ENCODE peak calls at places on chromosomes 13 and 19, in five cellular contexts. Z is body of pancreas, K is transverse colon, U is heart left ventricle, G is adrenal gland. R is an unnamed sample.
A peak's percentile ranks its signal among the peaks of the same experiment; 100 is the strongest.

GRCh38 chr13:33606692-33607091 is 211.3 kb upstream of the RFC3 start:
- DNase-seq in G (no peak), K (no peak), Z (no peak), U (no peak), R (peak; percentile 40)

GRCh38 chr19:45079063-45079910 is at the start of gene GEMIN7:
- DNase-seq in G (peak; percentile 69), U (peak; percentile 73), Z (peak; percentile 74), K (peak; percentile 79), R (peak; percentile 82)

GRCh38 chr13:101303512-101303911 is 112.8 kb downstream of the NALCN start:
- DNase-seq in Z (peak; percentile 6), G (no peak), K (no peak), U (no peak), R (no peak)

GRCh38 chr19:34316741-34317241 is 48.2 kb upstream of the GPI start:
- DNase-seq in Z (no peak), K (peak; percentile 23), U (no peak), G (no peak), R (no peak)

GRCh38 chr19:51136891-51137551 is 5.1 kb upstream of the SIGLEC7 start:
- DNase-seq in U (peak; percentile 49), G (peak; percentile 54), K (no peak), Z (peak; percentile 60), R (no peak)

GRCh38 chr19:22627526-22627925 is 6.6 kb upstream of the ZNF492 start:
- DNase-seq in U (no peak), Z (no peak), G (no peak), K (no peak), R (no peak)

GRCh38 chr19:2050991-2051770 is at the start of gene MKNK2:
- DNase-seq in U (peak; percentile 94), Z (peak; percentile 88), G (peak; percentile 87), K (peak; percentile 94), R (peak; percentile 89)

GRCh38 chr19:18281082-18282020 is at the start of gene JUND:
- DNase-seq in U (peak; percentile 99), K (peak; percentile 98), Z (peak; percentile 99), G (peak; percentile 98), R (peak; percentile 97)

GRCh38 chr19:47765522-47766358 is 12.8 kb upstream of the SELENOW start:
- DNase-seq in K (peak; percentile 72), G (peak; percentile 53), U (peak; percentile 76), Z (peak; percentile 63), R (peak; percentile 87)

GRCh38 chr13:55653497-55653896 is 1487.2 kb upstream of the PRR20A start:
- DNase-seq in K (no peak), G (no peak), Z (no peak), U (no peak), R (no peak)

GRCh38 chr13:114174529-114174941 is 4.5 kb upstream of the CFAP97D2 start:
- DNase-seq in K (no peak), U (no peak), G (no peak), Z (no peak), R (no peak)

GRCh38 chr19:16207063-16207462 is 9.4 kb downstream of the AP1M1 start:
- DNase-seq in G (no peak), Z (no peak), K (no peak), U (no peak), R (no peak)

GRCh38 chr13:59178344-59178743 is 985.4 kb downstream of the DIAPH3 start:
- DNase-seq in K (no peak), Z (no peak), U (no peak), G (no peak), R (no peak)

GRCh38 chr19:56748443-56748842 is 76.9 kb upstream of the ZNF835 start:
- DNase-seq in U (no peak), Z (peak; percentile 42), K (no peak), G (peak; percentile 39), R (no peak)

GRCh38 chr13:55999709-56000108 is 1141.0 kb upstream of the PRR20A start:
- DNase-seq in G (no peak), K (no peak), Z (no peak), U (no peak), R (peak; percentile 9)

GRCh38 chr13:65914707-65915106 is 1315.4 kb downstream of the PCDH9 start:
- DNase-seq in U (no peak), G (no peak), Z (no peak), K (no peak), R (no peak)

DNA sequence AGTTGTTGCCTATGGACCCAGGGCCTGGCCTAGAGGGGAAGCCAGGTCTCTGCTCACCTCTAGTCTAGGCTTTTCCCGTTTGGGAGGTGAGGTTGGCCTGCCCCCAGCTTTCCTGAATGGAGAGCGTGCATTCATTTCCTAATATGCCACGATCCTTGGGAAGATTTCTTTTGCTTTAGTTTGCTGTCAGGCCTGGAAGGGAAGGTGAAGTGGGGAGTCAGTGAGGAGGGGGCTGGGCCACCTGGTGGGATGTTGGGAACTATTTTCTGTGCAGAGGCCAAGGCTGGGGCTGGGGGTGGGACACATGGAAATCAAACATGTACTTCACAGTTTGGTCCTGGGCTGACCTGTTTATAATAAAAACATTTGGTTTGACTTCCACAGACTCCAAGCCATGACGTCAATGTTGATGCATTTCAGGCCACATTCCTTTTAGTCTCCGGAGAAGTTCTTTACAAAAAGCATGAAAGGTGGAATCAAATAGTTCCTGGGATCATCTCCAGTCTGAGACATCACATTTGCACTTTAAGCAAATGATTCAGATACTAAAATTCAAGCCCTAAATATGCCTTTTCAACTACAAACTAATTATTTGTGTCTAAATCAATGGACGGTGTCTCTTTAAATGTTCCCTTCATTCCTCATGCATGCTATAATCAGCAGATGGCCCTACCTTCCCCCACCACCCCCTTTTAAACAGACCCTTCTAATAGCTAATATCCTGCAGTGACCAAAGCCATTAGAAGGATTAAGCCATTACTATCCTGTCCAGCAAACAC is 41.5 kb upstream of the MEDAG start:
- DNase-seq in Z (no peak), U (no peak), K (no peak), G (no peak), R (peak; percentile 24)
- H3K27ac ChIP-seq in Z (peak overlapping the region; percentile 69), U (peak overlapping the region; percentile 53), K (peak overlapping the region; percentile 85), G (peak overlapping the region; percentile 80), R (peak overlapping the region; percentile 79)

GRCh38 chr13:45353895-45354294 is 12.9 kb upstream of the TPT1 start:
- DNase-seq in Z (no peak), U (no peak), G (no peak), K (no peak), R (no peak)
- H3K36me3 ChIP-seq in Z (no peaks in the 10 kb centered on the region), U (peaks cover 83% of the 10 kb centered on the region), G (peaks cover 48% of the 10 kb centered on the region), K (peaks cover 21% of the 10 kb centered on the region), R (no peaks in the 10 kb centered on the region)

DNA sequence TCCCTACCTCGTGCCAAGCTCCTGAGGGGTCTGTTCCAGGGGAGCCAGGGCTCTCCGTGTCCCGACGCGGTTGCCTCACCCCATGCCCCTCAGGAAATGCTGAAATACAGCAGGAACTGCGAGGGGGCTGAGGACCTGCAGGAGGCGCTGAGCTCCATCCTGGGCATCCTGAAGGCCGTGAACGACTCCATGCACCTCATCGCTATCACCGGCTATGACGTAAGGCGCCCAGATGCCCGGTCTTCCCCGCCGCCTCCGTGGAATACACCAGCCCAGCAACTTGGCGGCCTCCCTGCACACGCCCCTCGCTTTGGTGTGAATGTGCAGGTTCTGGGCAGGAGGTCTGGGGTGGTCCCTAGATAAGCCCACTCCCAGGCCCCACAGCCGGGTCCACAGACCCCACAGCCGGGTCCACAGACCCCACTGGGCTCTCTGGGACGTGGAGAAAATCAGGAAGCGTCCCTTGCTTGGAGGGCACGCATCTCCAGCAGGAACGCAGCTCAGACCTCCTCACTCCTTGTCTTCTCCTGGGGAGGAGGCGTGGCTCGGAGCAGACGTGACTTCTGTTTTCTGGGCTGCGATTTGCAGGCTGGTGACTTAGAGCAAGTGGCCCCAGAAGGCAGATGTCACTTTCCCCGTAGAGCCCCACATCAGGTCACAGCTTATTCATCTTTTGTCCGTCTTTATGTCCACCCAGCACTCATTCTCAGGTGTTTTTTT is 19.4 kb upstream of the F7 start:
- DNase-seq in G (no peak), K (no peak), Z (no peak), U (peak; percentile 19), R (peak; percentile 54)
- TF ChIP-seq CTCF in G (no peak), K (no peak), Z (no peak), U (no peak), R (peak; percentile 75)

GRCh38 chr19:6465006-6465405 is 935 bp downstream of the CRB3 start:
- DNase-seq in U (no peak), K (peak; percentile 35), Z (no peak), G (no peak), R (no peak)
- H3K27ac ChIP-seq in U (no peak overlapping the region), K (peak overlapping the region; percentile 86), Z (peak overlapping the region; percentile 94), G (no peak overlapping the region), R (no peak overlapping the region)

DNA sequence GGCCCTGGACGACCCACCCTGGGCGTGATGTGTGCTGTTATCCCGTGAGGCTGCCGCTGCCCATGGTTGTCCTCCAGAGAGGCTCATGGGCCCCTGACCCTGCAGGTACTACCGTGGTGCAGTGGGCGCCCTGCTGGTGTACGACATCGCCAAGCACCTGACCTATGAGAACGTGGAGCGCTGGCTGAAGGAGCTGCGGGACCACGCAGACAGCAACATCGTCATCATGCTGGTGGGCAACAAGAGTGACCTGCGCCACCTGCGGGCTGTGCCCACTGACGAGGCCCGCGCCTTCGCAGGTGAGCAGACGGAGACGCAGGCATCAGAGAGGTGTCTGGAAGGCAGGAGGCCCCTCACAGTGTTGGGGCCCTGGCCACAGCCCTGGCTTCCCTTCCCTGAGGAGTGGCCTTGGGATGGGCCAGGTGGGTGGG is 11.1 kb upstream of the MARCHF2 start:
- DNase-seq in U (no peak), K (no peak), Z (no peak), G (no peak), R (no peak)
- H3K36me3 ChIP-seq in U (peaks cover 58% of the 10 kb centered on the region), K (peaks cover 18% of the 10 kb centered on the region), Z (peaks cover 6% of the 10 kb centered on the region), G (peaks cover 52% of the 10 kb centered on the region), R (peaks cover 49% of the 10 kb centered on the region)

GRCh38 chr13:41649659-41650058 is 192.3 kb downstream of the RGCC start:
- DNase-seq in Z (no peak), U (no peak), K (no peak), G (no peak), R (no peak)
- TF ChIP-seq CTCF in Z (no peak), U (no peak), K (no peak), G (no peak), R (peak; percentile 22)

GRCh38 chr13:44211286-44211685 is 162.3 kb upstream of the SERP2 start:
- DNase-seq in G (no peak), K (no peak), Z (no peak), U (no peak), R (no peak)
- H3K27ac ChIP-seq in G (no peak overlapping the region), K (peak overlapping the region; percentile 35), Z (no peak overlapping the region), U (no peak overlapping the region), R (no peak overlapping the region)

GRCh38 chr19:46685189-46685588 is 24.2 kb upstream of the DACT3 start:
- DNase-seq in K (no peak), G (no peak), U (no peak), Z (no peak), R (no peak)
- H3K36me3 ChIP-seq in K (peaks cover 51% of the 10 kb centered on the region), G (peaks cover 92% of the 10 kb centered on the region), U (peaks cover 100% of the 10 kb centered on the region), Z (peaks cover 8% of the 10 kb centered on the region), R (peaks cover 26% of the 10 kb centered on the region)

GRCh38 chr19:54480048-54480447 is 7.0 kb upstream of the CDC42EP5 start:
- DNase-seq in Z (no peak), U (no peak), K (no peak), G (no peak), R (no peak)

GRCh38 chr19:54478677-54479266 is 5.7 kb upstream of the CDC42EP5 start:
- DNase-seq in K (no peak), U (no peak), Z (no peak), G (peak; percentile 25), R (no peak)

GRCh38 chr19:54473983-54474382 is 887 bp upstream of the CDC42EP5 start:
- DNase-seq in G (no peak), Z (no peak), K (no peak), U (no peak), R (no peak)

GRCh38 chr19:54475706-54476105 is 2.6 kb upstream of the CDC42EP5 start:
- DNase-seq in K (no peak), U (no peak), G (no peak), Z (no peak), R (no peak)

GRCh38 chr19:54477650-54478049 is 4.6 kb upstream of the CDC42EP5 start:
- DNase-seq in K (no peak), Z (no peak), U (no peak), G (no peak), R (no peak)
- TF ChIP-seq CTCF in K (peak; percentile 19), Z (no peak), U (no peak), G (no peak), R (peak; percentile 38)

R was measured in WERI-Rb-1.